ENCODE peak calls at places on chromosomes 3 and 15, in eight cellular contexts. One of them, this sample, is unnamed.

GRCh38 chr3:25527796-25528195 is 99.7 kb downstream of the RARB start:
- DNase-seq in heart right ventricle: no peak
- DNase-seq in psoas muscle: no peak
- DNase-seq in Peyer's patch: no peak
- DNase-seq in bronchial epithelial cell: no peak
- DNase-seq in astrocyte of the spinal cord: peak
- DNase-seq in tibial artery: no peak
- DNase-seq in cardiac muscle cell: no peak
- DNase-seq in this sample: no peak

GRCh38 chr15:31108836-31109235 is 7.3 kb upstream of the TRPM1 start:
- DNase-seq in heart right ventricle: no peak
- DNase-seq in psoas muscle: no peak
- DNase-seq in Peyer's patch: no peak
- DNase-seq in bronchial epithelial cell: no peak
- DNase-seq in astrocyte of the spinal cord: no peak
- DNase-seq in tibial artery: no peak
- DNase-seq in cardiac muscle cell: no peak
- DNase-seq in this sample: no peak

GRCh38 chr3:185552358-185552877 is at the start of gene LIPH:
- DNase-seq in heart right ventricle: no peak
- DNase-seq in psoas muscle: no peak
- DNase-seq in Peyer's patch: peak
- DNase-seq in bronchial epithelial cell: peak
- DNase-seq in astrocyte of the spinal cord: no peak
- DNase-seq in tibial artery: no peak
- DNase-seq in cardiac muscle cell: peak
- DNase-seq in this sample: peak

GRCh38 chr3:140292684-140293083 is 357.7 kb downstream of the CLSTN2 start:
- DNase-seq in heart right ventricle: peak
- DNase-seq in psoas muscle: peak
- DNase-seq in Peyer's patch: no peak
- DNase-seq in bronchial epithelial cell: peak
- DNase-seq in astrocyte of the spinal cord: peak
- DNase-seq in tibial artery: no peak
- DNase-seq in cardiac muscle cell: no peak
- DNase-seq in this sample: no peak

GRCh38 chr3:46552538-46552937 is 13.6 kb downstream of the LRRC2 start:
- DNase-seq in heart right ventricle: no peak
- DNase-seq in psoas muscle: no peak
- DNase-seq in Peyer's patch: no peak
- DNase-seq in bronchial epithelial cell: no peak
- DNase-seq in astrocyte of the spinal cord: no peak
- DNase-seq in tibial artery: no peak
- DNase-seq in cardiac muscle cell: no peak
- DNase-seq in this sample: no peak

GRCh38 chr3:111143-112069 is 85.2 kb upstream of the CHL1 start:
- DNase-seq in heart right ventricle: no peak
- DNase-seq in psoas muscle: no peak
- DNase-seq in Peyer's patch: no peak
- DNase-seq in bronchial epithelial cell: peak
- DNase-seq in astrocyte of the spinal cord: no peak
- DNase-seq in tibial artery: no peak
- DNase-seq in cardiac muscle cell: no peak
- DNase-seq in this sample: peak

GRCh38 chr15:59296181-59296617 is 76.5 kb downstream of the MYO1E start:
- DNase-seq in heart right ventricle: no peak
- DNase-seq in psoas muscle: no peak
- DNase-seq in Peyer's patch: peak
- DNase-seq in bronchial epithelial cell: no peak
- DNase-seq in astrocyte of the spinal cord: peak
- DNase-seq in tibial artery: no peak
- DNase-seq in cardiac muscle cell: no peak
- DNase-seq in this sample: no peak

GRCh38 chr15:37015476-37015875 is 84.9 kb downstream of the MEIS2 start:
- DNase-seq in heart right ventricle: no peak
- DNase-seq in psoas muscle: no peak
- DNase-seq in Peyer's patch: no peak
- DNase-seq in bronchial epithelial cell: no peak
- DNase-seq in astrocyte of the spinal cord: no peak
- DNase-seq in tibial artery: no peak
- DNase-seq in cardiac muscle cell: no peak
- DNase-seq in this sample: peak

GRCh38 chr3:100993309-100993708 is at the start of gene ABI3BP:
- DNase-seq in heart right ventricle: peak
- DNase-seq in psoas muscle: peak
- DNase-seq in Peyer's patch: peak
- DNase-seq in bronchial epithelial cell: peak
- DNase-seq in astrocyte of the spinal cord: peak
- DNase-seq in tibial artery: peak
- DNase-seq in cardiac muscle cell: peak
- DNase-seq in this sample: peak

GRCh38 chr15:88257311-88257901 is 867 bp upstream of the NTRK3 start:
- DNase-seq in heart right ventricle: no peak
- DNase-seq in psoas muscle: no peak
- DNase-seq in Peyer's patch: no peak
- DNase-seq in bronchial epithelial cell: no peak
- DNase-seq in astrocyte of the spinal cord: no peak
- DNase-seq in tibial artery: no peak
- DNase-seq in cardiac muscle cell: peak
- DNase-seq in this sample: no peak

GRCh38 chr15:101305820-101306255 is 10.8 kb upstream of the SNRPA1 start:
- DNase-seq in heart right ventricle: no peak
- DNase-seq in psoas muscle: no peak
- DNase-seq in Peyer's patch: peak
- DNase-seq in bronchial epithelial cell: no peak
- DNase-seq in astrocyte of the spinal cord: no peak
- DNase-seq in tibial artery: no peak
- DNase-seq in cardiac muscle cell: no peak
- DNase-seq in this sample: no peak

GRCh38 chr3:189169728-189170127 is 2.0 kb upstream of the TPRG1 start:
- DNase-seq in heart right ventricle: no peak
- DNase-seq in psoas muscle: no peak
- DNase-seq in Peyer's patch: no peak
- DNase-seq in bronchial epithelial cell: no peak
- DNase-seq in astrocyte of the spinal cord: no peak
- DNase-seq in tibial artery: no peak
- DNase-seq in cardiac muscle cell: no peak
- DNase-seq in this sample: no peak

GRCh38 chr15:47685141-47685870 is 32.0 kb upstream of the SEMA6D start:
- DNase-seq in heart right ventricle: no peak
- DNase-seq in psoas muscle: no peak
- DNase-seq in Peyer's patch: no peak
- DNase-seq in bronchial epithelial cell: peak
- DNase-seq in astrocyte of the spinal cord: no peak
- DNase-seq in tibial artery: no peak
- DNase-seq in cardiac muscle cell: no peak
- DNase-seq in this sample: no peak

GRCh38 chr3:107612581-107613182 is 89.9 kb downstream of the BBX start:
- DNase-seq in heart right ventricle: no peak
- DNase-seq in psoas muscle: no peak
- DNase-seq in Peyer's patch: no peak
- DNase-seq in bronchial epithelial cell: peak
- DNase-seq in astrocyte of the spinal cord: no peak
- DNase-seq in tibial artery: no peak
- DNase-seq in cardiac muscle cell: no peak
- DNase-seq in this sample: no peak

GRCh38 chr3:10288575-10288960 is 4.2 kb downstream of the GHRL start:
- DNase-seq in heart right ventricle: no peak
- DNase-seq in psoas muscle: no peak
- DNase-seq in Peyer's patch: no peak
- DNase-seq in bronchial epithelial cell: no peak
- DNase-seq in astrocyte of the spinal cord: no peak
- DNase-seq in tibial artery: no peak
- DNase-seq in cardiac muscle cell: no peak
- DNase-seq in this sample: no peak

GRCh38 chr3:143604849-143605660 is 243.2 kb downstream of the SLC9A9 start:
- DNase-seq in heart right ventricle: no peak
- DNase-seq in psoas muscle: no peak
- DNase-seq in Peyer's patch: no peak
- DNase-seq in bronchial epithelial cell: no peak
- DNase-seq in astrocyte of the spinal cord: no peak
- DNase-seq in tibial artery: no peak
- DNase-seq in cardiac muscle cell: no peak
- DNase-seq in this sample: peak

GRCh38 chr15:85533949-85534543 is 153.6 kb downstream of the AKAP13 start:
- DNase-seq in heart right ventricle: no peak
- DNase-seq in psoas muscle: no peak
- DNase-seq in Peyer's patch: peak
- DNase-seq in bronchial epithelial cell: no peak
- DNase-seq in astrocyte of the spinal cord: no peak
- DNase-seq in tibial artery: no peak
- DNase-seq in cardiac muscle cell: no peak
- DNase-seq in this sample: peak

GRCh38 chr3:47265725-47266480 is 16.7 kb downstream of the KIF9 start:
- DNase-seq in heart right ventricle: no peak
- DNase-seq in psoas muscle: no peak
- DNase-seq in Peyer's patch: no peak
- DNase-seq in bronchial epithelial cell: no peak
- DNase-seq in astrocyte of the spinal cord: no peak
- DNase-seq in tibial artery: peak
- DNase-seq in cardiac muscle cell: no peak
- DNase-seq in this sample: no peak

DNA sequence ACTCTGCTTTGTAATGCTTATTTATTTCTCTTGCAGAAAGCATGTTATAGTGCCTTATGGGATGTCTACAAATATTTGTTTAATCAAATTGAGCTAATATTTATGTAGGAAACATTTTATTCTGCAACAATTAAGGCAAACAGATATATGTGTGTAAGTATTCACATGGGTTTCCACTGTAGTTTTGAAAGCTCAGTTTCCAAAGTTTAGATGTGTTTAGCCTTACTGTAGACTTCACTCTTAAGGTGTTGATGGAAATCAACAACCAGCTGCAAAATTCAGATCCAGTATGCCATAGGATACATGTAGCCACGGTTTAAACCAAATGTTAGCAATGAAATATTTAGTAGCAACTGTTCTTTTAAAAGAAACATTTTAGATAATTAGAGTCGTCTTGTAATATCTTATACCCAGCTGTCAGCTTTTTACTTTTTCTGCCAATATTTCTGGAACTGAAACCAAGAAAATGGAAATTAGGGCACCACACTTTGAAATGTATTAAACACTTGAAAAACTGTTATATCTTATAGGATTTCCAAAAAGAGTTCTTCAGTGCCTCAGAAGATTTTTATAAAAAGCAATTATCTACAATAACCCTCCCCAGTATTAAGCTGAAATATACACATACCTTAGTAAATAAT is 18.5 kb downstream of the PIK3CA start:
- DNase-seq in heart right ventricle: no peak
- DNase-seq in psoas muscle: no peak
- DNase-seq in Peyer's patch: no peak
- DNase-seq in bronchial epithelial cell: no peak
- DNase-seq in astrocyte of the spinal cord: no peak
- DNase-seq in tibial artery: no peak
- DNase-seq in cardiac muscle cell: no peak
- DNase-seq in this sample: no peak
- H3K4me3 ChIP-seq in heart right ventricle: no peak
- H3K4me3 ChIP-seq in psoas muscle: no peak
- H3K4me3 ChIP-seq in Peyer's patch: no peak
- H3K4me3 ChIP-seq in bronchial epithelial cell: no peak
- H3K4me3 ChIP-seq in astrocyte of the spinal cord: no peak
- H3K4me3 ChIP-seq in tibial artery: no peak
- H3K4me3 ChIP-seq in cardiac muscle cell: no peak
- H3K4me3 ChIP-seq in this sample: no peak

GRCh38 chr3:70748593-70748992 is 436.2 kb upstream of the MDFIC2 start:
- DNase-seq in heart right ventricle: no peak
- DNase-seq in psoas muscle: no peak
- DNase-seq in Peyer's patch: no peak
- DNase-seq in bronchial epithelial cell: no peak
- DNase-seq in astrocyte of the spinal cord: no peak
- DNase-seq in tibial artery: no peak
- DNase-seq in cardiac muscle cell: no peak
- DNase-seq in this sample: no peak

GRCh38 chr3:70749122-70749521 is 436.7 kb upstream of the MDFIC2 start:
- DNase-seq in heart right ventricle: peak
- DNase-seq in psoas muscle: peak
- DNase-seq in Peyer's patch: no peak
- DNase-seq in bronchial epithelial cell: no peak
- DNase-seq in astrocyte of the spinal cord: no peak
- DNase-seq in tibial artery: no peak
- DNase-seq in cardiac muscle cell: no peak
- DNase-seq in this sample: no peak

GRCh38 chr3:70754314-70754713 is 441.9 kb upstream of the MDFIC2 start:
- DNase-seq in heart right ventricle: no peak
- DNase-seq in psoas muscle: no peak
- DNase-seq in Peyer's patch: no peak
- DNase-seq in bronchial epithelial cell: peak
- DNase-seq in astrocyte of the spinal cord: no peak
- DNase-seq in tibial artery: no peak
- DNase-seq in cardiac muscle cell: no peak
- DNase-seq in this sample: no peak

GRCh38 chr3:70757658-70758057 is 445.2 kb upstream of the MDFIC2 start:
- DNase-seq in heart right ventricle: no peak
- DNase-seq in psoas muscle: no peak
- DNase-seq in Peyer's patch: no peak
- DNase-seq in bronchial epithelial cell: no peak
- DNase-seq in astrocyte of the spinal cord: no peak
- DNase-seq in tibial artery: no peak
- DNase-seq in cardiac muscle cell: no peak
- DNase-seq in this sample: no peak

DNA sequence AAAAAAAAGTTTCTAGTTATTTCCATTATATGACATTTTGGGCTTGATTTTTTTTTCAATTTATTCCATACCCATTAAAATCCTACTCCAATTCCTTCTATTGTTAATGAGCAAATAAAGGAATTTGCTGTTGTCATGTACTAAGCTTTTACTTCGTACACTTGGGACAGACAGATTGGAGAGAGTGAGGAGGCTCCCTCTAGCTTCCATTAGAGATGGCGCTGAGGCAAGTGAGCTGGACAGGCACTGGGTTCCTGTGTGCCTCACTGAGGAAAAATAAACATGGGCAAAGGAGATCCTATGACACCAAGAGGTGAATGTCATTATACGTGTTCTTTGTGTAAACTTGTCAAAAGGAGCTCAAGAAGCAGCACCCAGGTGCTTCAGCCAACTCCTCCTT is 441.1 kb upstream of the MDFIC2 start:
- DNase-seq in heart right ventricle: no peak
- DNase-seq in psoas muscle: no peak
- DNase-seq in Peyer's patch: no peak
- DNase-seq in bronchial epithelial cell: no peak
- DNase-seq in astrocyte of the spinal cord: no peak
- DNase-seq in tibial artery: no peak
- DNase-seq in cardiac muscle cell: peak
- DNase-seq in this sample: no peak
- TF ChIP-seq CTCF in heart right ventricle: no peak
- TF ChIP-seq CTCF in psoas muscle: no peak
- TF ChIP-seq CTCF in Peyer's patch: no peak
- TF ChIP-seq CTCF in bronchial epithelial cell: peak
- TF ChIP-seq CTCF in astrocyte of the spinal cord: peak
- TF ChIP-seq CTCF in tibial artery: no peak
- TF ChIP-seq CTCF in cardiac muscle cell: no peak
- TF ChIP-seq CTCF in this sample: no peak

GRCh38 chr3:57688291-57688690 is 4.6 kb downstream of the DENND6A start:
- DNase-seq in heart right ventricle: no peak
- DNase-seq in psoas muscle: no peak
- DNase-seq in Peyer's patch: no peak
- DNase-seq in bronchial epithelial cell: no peak
- DNase-seq in astrocyte of the spinal cord: no peak
- DNase-seq in tibial artery: no peak
- DNase-seq in cardiac muscle cell: no peak
- DNase-seq in this sample: peak
- H3K4me3 ChIP-seq in heart right ventricle: no peak
- H3K4me3 ChIP-seq in psoas muscle: no peak
- H3K4me3 ChIP-seq in Peyer's patch: no peak
- H3K4me3 ChIP-seq in bronchial epithelial cell: no peak
- H3K4me3 ChIP-seq in astrocyte of the spinal cord: no peak
- H3K4me3 ChIP-seq in tibial artery: no peak
- H3K4me3 ChIP-seq in cardiac muscle cell: no peak
- H3K4me3 ChIP-seq in this sample: no peak

GRCh38 chr3:186775999-186776398 is 7.4 kb upstream of the EIF4A2 start:
- DNase-seq in heart right ventricle: no peak
- DNase-seq in psoas muscle: no peak
- DNase-seq in Peyer's patch: no peak
- DNase-seq in bronchial epithelial cell: no peak
- DNase-seq in astrocyte of the spinal cord: no peak
- DNase-seq in tibial artery: no peak
- DNase-seq in cardiac muscle cell: no peak
- DNase-seq in this sample: no peak
- TF ChIP-seq CTCF in heart right ventricle: no peak
- TF ChIP-seq CTCF in psoas muscle: no peak
- TF ChIP-seq CTCF in Peyer's patch: no peak
- TF ChIP-seq CTCF in bronchial epithelial cell: no peak
- TF ChIP-seq CTCF in astrocyte of the spinal cord: no peak
- TF ChIP-seq CTCF in tibial artery: no peak
- TF ChIP-seq CTCF in cardiac muscle cell: peak
- TF ChIP-seq CTCF in this sample: no peak